ENCODE peak calls at places on chromosomes 16 and 17, in six cellular contexts. E is HL-60, S is brain microvascular endothelial cell, Z is ureter, L is skeletal muscle cell, O is heart right ventricle. T is an unnamed sample.

GRCh38 chr16:35564148-35564547 is 2104.7 kb downstream of the TP53TG3F start:
- DNase-seq in E (no peak), S (no peak), Z (no peak), L (no peak), O (no peak), T (no peak)

GRCh38 chr16:52309761-52310416 is 237.1 kb downstream of the TOX3 start:
- DNase-seq in E (no peak), S (no peak), Z (no peak), L (no peak), O (no peak), T (no peak)

GRCh38 chr16:11256657-11257130 is 690 bp upstream of the SOCS1 start:
- DNase-seq in E (no peak), S (no peak), Z (peak; percentile 75), L (no peak), O (peak; percentile 76), T (peak; percentile 71)

GRCh38 chr16:21167360-21167759 is 8.9 kb downstream of the LDAF1 start:
- DNase-seq in E (no peak), S (peak; percentile 94), Z (no peak), L (peak; percentile 53), O (no peak), T (peak; percentile 75)

GRCh38 chr16:7313170-7313569 is 19.5 kb upstream of the RBFOX1 start:
- DNase-seq in E (no peak), S (no peak), Z (no peak), L (no peak), O (no peak), T (no peak)

GRCh38 chr17:1379930-1380313 is 20.1 kb downstream of the YWHAE start:
- DNase-seq in E (no peak), S (no peak), Z (no peak), L (no peak), O (no peak), T (no peak)

GRCh38 chr17:59131131-59131530 is 23.9 kb downstream of the SKA2 start:
- DNase-seq in E (no peak), S (no peak), Z (no peak), L (no peak), O (no peak), T (no peak)

GRCh38 chr17:32266389-32267269 is 997 bp downstream of the RHBDL3 start:
- DNase-seq in E (no peak), S (no peak), Z (no peak), L (no peak), O (no peak), T (peak; percentile 13)

GRCh38 chr16:11340710-11341109 is 4.5 kb upstream of the RMI2 start:
- DNase-seq in E (no peak), S (no peak), Z (no peak), L (no peak), O (no peak), T (no peak)